ENCODE peak calls at places on chromosome 1, in ten cellular contexts. W is mucosa of descending colon; Z is astrocyte of the spinal cord; T is AG09309; S is testis; L is CD8-positive, alpha-beta T cell; F is Peyer's patch; P is fibroblast of lung; G is fibroblast of mammary gland; O is psoas muscle. H is an unnamed sample.

GRCh38 chr1:1360511-1361169 is 2.3 kb upstream of the MXRA8 start:
- DNase-seq in F (no peak), W (peak; percentile 78), P (peak; percentile 97), O (peak; percentile 91), S (no peak), Z (peak; percentile 92), T (peak; percentile 79), G (peak; percentile 97), L (no peak), H (peak; percentile 94)

GRCh38 chr1:230899845-230900251 is 31.5 kb upstream of the C1orf198 start:
- DNase-seq in O (no peak), S (no peak), T (peak; percentile 94), L (no peak), G (peak; percentile 37), W (no peak), P (peak; percentile 95), F (no peak), Z (peak; percentile 28), H (peak; percentile 98)

GRCh38 chr1:69836961-69837636 is 269.4 kb downstream of the LRRC7 start:
- DNase-seq in O (no peak), L (no peak), W (no peak), S (no peak), P (peak; percentile 13), G (no peak), Z (no peak), F (no peak), T (no peak), H (peak; percentile 5)

GRCh38 chr1:233328661-233329498 is 1.4 kb downstream of the MAP3K21 start:
- DNase-seq in F (no peak), L (no peak), W (peak; percentile 64), T (no peak), O (no peak), Z (no peak), S (no peak), G (no peak), P (no peak), H (no peak)

GRCh38 chr1:184622136-184622823 is 132.4 kb downstream of the EDEM3 start:
- DNase-seq in W (peak; percentile 75), P (peak; percentile 69), L (no peak), F (peak; percentile 22), Z (peak; percentile 95), G (peak; percentile 99), O (peak; percentile 89), T (peak; percentile 95), S (peak; percentile 80), H (peak; percentile 98)

GRCh38 chr1:34407140-34407539 is 230.4 kb downstream of the C1orf94 start:
- DNase-seq in G (no peak), L (no peak), S (no peak), F (no peak), O (no peak), Z (no peak), W (no peak), T (peak; percentile 45), P (no peak), H (peak; percentile 25)

GRCh38 chr1:209248649-209249279 is 334.8 kb upstream of the CAMK1G start:
- DNase-seq in G (peak; percentile 64), W (no peak), T (no peak), O (no peak), L (peak; percentile 32), Z (peak; percentile 72), F (peak; percentile 22), P (peak; percentile 42), S (peak; percentile 85), H (peak; percentile 77)

GRCh38 chr1:225866061-225866844 is 15.9 kb downstream of the TMEM63A start:
- DNase-seq in G (peak; percentile 76), L (peak; percentile 79), S (no peak), T (no peak), W (peak; percentile 50), P (peak; percentile 87), Z (peak; percentile 83), F (peak; percentile 51), O (peak; percentile 50), H (peak; percentile 66)

GRCh38 chr1:207102659-207103058 is 1.4 kb upstream of the C4BPA start:
- DNase-seq in T (no peak), Z (no peak), S (no peak), P (no peak), W (no peak), L (no peak), O (no peak), G (no peak), F (no peak), H (no peak)

GRCh38 chr1:225987491-225988316 is 11.4 kb downstream of the SDE2 start:
- DNase-seq in G (peak; percentile 71), O (no peak), L (no peak), S (no peak), F (no peak), Z (peak; percentile 53), P (peak; percentile 44), W (no peak), T (no peak), H (peak; percentile 77)

DNA sequence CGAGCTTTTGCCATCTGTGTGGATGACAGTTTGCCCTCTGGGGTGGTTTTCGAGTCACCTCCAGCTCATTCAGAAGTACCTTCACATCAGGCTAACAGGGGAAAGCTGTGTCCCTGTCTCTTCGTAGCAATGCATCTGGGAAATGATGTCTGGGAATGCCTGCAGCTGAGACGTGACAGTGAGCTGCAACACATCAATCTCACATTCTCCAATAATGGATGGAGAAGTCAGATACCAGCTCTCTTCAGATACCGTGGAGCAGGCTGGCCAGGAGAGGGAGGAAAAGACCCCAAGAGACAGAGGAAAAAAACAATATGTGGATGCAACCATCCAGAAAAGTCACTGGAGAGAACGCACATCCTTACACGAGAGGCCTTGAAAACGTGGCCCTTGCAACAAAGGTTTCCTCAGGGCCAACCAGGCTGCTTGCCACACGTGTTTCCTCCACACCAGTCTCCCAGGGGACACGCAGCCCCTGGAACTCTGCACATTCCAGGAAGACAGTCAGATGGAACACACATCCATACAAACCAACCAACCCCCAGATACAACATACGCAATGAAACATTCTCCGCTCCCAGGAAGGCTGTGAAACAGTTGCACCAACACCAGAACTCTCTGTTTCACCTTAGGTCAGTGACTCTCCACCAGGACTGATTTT is 20.3 kb upstream of the FHAD1 start:
- DNase-seq in L (no peak), O (no peak), G (no peak), P (no peak), W (no peak), Z (no peak), F (no peak), T (no peak), S (no peak), H (no peak)
- TF ChIP-seq CTCF in L (no peak), O (no peak), G (no peak), P (no peak), W (no peak), Z (no peak), F (no peak), T (no peak), S (no peak), H (no peak)

GRCh38 chr1:16143005-16143565 is 12.8 kb downstream of the EPHA2 start:
- DNase-seq in W (no peak), Z (no peak), T (no peak), F (no peak), G (no peak), O (no peak), L (no peak), P (no peak), S (no peak), H (no peak)

GRCh38 chr1:16145030-16145987 is 10.6 kb downstream of the EPHA2 start:
- DNase-seq in F (no peak), T (no peak), W (peak; percentile 90), L (no peak), P (peak; percentile 94), S (peak; percentile 46), O (peak; percentile 83), Z (peak; percentile 94), G (peak; percentile 89), H (peak; percentile 87)

GRCh38 chr1:16145988-16146887 is 9.6 kb downstream of the EPHA2 start:
- DNase-seq in P (peak; percentile 96), O (peak; percentile 68), W (no peak), T (no peak), S (peak; percentile 85), G (peak; percentile 77), F (peak; percentile 50), Z (peak; percentile 95), L (no peak), H (peak; percentile 82)

GRCh38 chr1:16143566-16144324 is 12.1 kb downstream of the EPHA2 start:
- DNase-seq in P (peak; percentile 80), W (peak; percentile 86), F (no peak), T (no peak), S (peak; percentile 80), G (no peak), L (no peak), Z (peak; percentile 41), O (no peak), H (no peak)

GRCh38 chr1:16144325-16145029 is 11.4 kb downstream of the EPHA2 start:
- DNase-seq in O (no peak), S (no peak), T (no peak), W (no peak), F (no peak), G (no peak), L (no peak), Z (no peak), P (no peak), H (no peak)
- H3K4me3 ChIP-seq in O (peak overlapping the region; percentile 50), S (no peak overlapping the region), T (no peak overlapping the region), W (no peak overlapping the region), F (peak overlapping the region; percentile 43), G (no peak overlapping the region), L (no peak overlapping the region), Z (no peak overlapping the region), P (no peak overlapping the region), H (no peak overlapping the region)

DNA sequence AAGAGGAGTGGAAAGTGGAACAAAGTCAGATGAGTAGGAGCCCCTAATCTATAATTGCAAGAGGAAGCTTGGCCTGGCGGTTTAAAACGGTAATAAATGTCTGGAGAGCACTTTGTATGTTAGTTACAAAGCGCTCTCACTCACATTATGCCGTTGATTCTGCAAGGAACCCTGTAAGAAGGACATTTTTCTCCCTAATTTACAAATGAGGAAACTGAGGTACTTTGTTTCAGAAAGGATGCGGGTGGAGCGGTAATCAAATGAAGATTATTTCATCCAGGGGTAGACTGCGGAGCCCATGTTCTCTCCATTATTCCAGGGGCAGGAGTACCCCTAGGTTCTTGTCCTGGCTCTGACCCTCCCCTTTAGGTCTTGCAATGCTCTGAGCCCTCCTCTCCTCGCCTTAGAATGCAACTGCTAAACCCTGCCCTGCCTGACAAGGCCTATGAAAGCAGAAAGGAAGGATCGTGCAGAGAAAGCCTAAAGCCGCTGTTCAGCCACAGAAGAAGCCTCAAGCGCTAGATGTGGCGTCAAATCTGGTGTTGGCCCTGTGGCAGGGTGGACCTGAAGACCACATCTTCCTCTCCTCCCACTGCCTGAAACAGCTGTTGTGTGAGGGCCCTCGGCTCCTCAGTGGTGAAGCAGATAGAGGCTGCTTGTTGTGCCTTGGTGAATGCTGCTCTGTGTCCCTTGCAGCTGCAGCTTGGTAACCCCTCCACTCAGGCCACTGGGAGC is 588 bp upstream of the PACC1 start:
- DNase-seq in T (no peak), O (no peak), G (no peak), P (no peak), W (no peak), F (no peak), L (no peak), S (no peak), Z (no peak), H (no peak)
- TF ChIP-seq CTCF in T (no peak), O (no peak), G (no peak), P (no peak), W (no peak), F (no peak), L (no peak), S (no peak), Z (no peak), H (no peak)

DNA sequence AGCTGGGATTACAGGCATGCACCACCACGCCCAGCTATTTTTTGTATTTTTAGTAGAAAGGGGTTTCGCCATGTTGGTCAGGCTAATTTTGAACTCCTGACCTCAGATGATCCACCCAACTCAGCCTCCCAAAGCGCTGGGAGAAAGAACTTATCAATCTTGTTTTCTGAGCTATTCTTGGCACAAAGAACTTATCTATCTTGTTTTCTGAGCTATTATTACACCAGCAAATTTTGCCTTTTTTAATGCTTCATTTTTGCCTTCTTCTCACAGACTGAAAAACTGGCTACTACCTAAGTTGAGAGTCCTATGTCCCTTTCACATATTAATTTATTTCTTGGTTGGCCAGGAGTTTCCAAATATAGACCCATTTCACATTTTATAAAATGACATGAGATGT is 9.3 kb downstream of the SLC16A1 start:
- DNase-seq in L (no peak), G (no peak), T (no peak), F (no peak), S (no peak), W (no peak), Z (no peak), P (no peak), O (no peak), H (no peak)
- H3K4me3 ChIP-seq in L (no peak overlapping the region), G (no peak overlapping the region), T (no peak overlapping the region), F (no peak overlapping the region), S (no peak overlapping the region), W (no peak overlapping the region), Z (no peak overlapping the region), P (no peak overlapping the region), O (no peak overlapping the region), H (no peak overlapping the region)

H was measured in fibroblast of the aortic adventitia.